ENCODE peak calls at places on chromosomes 4 and X, in seven cellular contexts. J is lower lobe of right lung, O is GM06990, N is adrenal gland, D is fibroblast of pulmonary artery, R is GM12865, V is OCI-LY7. G is an unnamed sample.

GRCh38 chrX:115229337-115229991 is 4.4 kb downstream of the LRCH2 start:
- DNase-seq in J (no peak), O (no peak), N (no peak), D (no peak), R (no peak), V (no peak), G (no peak)

GRCh38 chr4:168488800-168489404 is 8.0 kb upstream of the PALLD start:
- DNase-seq in J (no peak), O (no peak), N (no peak), D (no peak), R (no peak), V (no peak), G (no peak)

GRCh38 chr4:113328514-113328913 is 279.1 kb downstream of the ANK2 start:
- DNase-seq in J (no peak), O (no peak), N (no peak), D (peak), R (peak), V (peak), G (peak)

GRCh38 chr4:7055111-7055989 is 12.2 kb downstream of the TADA2B start:
- DNase-seq in J (no peak), O (no peak), N (no peak), D (no peak), R (no peak), V (no peak), G (peak)

GRCh38 chr4:6929339-6929734 is 19.7 kb downstream of the TBC1D14 start:
- DNase-seq in J (no peak), O (no peak), N (peak), D (no peak), R (no peak), V (no peak), G (no peak)

GRCh38 chrX:115650916-115651315 is 89.9 kb downstream of the PLS3 start:
- DNase-seq in J (no peak), O (no peak), N (peak), D (peak), R (peak), V (peak), G (peak)

GRCh38 chr4:158896459-158897238 is 127.8 kb downstream of the FNIP2 start:
- DNase-seq in J (no peak), O (no peak), N (no peak), D (peak), R (no peak), V (no peak), G (peak)

GRCh38 chrX:43526878-43527277 is 129.2 kb upstream of the MAOA start:
- DNase-seq in J (no peak), O (no peak), N (no peak), D (no peak), R (no peak), V (no peak), G (no peak)

GRCh38 chrX:112840382-112841113 is at the start of gene AMOT:
- DNase-seq in J (peak), O (peak), N (peak), D (peak), R (peak), V (peak), G (peak)

GRCh38 chr4:56976283-56976877 is 1.0 kb downstream of the NOA1 start:
- DNase-seq in J (no peak), O (no peak), N (peak), D (no peak), R (peak), V (peak), G (peak)

GRCh38 chrX:131067216-131067615 is 9.1 kb downstream of the ARHGAP36 start:
- DNase-seq in J (no peak), O (no peak), N (no peak), D (no peak), R (no peak), V (no peak), G (no peak)

GRCh38 chr4:108135549-108136209 is 33.1 kb downstream of the LEF1 start:
- DNase-seq in J (no peak), O (no peak), N (no peak), D (no peak), R (peak), V (no peak), G (peak)

GRCh38 chrX:101370888-101371504 is 15.0 kb downstream of the BTK start:
- DNase-seq in J (no peak), O (peak), N (no peak), D (no peak), R (peak), V (peak), G (no peak)

GRCh38 chr4:89539797-89540711 is 232.5 kb upstream of the GPRIN3 start:
- DNase-seq in J (no peak), O (no peak), N (no peak), D (peak), R (no peak), V (no peak), G (no peak)

DNA sequence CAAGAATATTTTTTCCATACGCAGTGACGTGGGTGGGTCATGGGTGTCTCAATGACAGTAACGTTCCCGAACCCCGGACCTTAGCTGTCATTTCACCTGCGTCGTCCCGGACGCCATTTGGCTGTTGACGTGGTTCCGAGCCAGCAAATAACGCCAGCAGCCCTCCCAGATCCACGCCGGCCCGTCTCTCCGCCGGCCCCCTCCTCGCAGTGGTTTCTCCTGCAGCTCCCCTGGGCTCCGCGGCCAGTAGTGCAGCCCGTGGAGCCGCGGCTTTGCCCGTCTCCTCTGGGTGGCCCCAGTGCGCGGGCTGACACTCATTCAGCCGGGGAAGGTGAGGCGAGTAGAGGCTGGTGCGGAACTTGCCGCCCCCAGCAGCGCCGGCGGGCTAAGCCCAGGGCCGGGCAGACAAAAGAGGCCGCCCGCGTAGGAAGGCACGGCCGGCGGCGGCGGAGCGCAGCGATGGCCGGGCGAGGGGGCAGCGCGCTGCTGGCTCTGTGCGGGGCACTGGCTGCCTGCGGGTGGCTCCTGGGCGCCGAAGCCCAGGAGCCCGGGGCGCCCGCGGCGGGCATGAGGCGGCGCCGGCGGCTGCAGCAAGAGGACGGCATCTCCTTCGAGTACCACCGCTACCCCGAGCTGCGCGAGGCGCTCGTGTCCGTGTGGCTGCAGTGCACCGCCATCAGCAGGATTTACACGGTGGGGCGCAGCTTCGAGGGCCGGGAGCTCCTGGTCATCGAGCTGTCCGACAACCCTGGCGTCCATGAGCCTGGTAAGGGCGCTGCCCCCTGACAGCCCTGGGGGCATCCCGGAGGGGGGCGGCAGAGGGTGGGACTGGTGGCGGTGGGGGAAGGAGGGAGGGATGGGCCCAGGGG is at the start of gene CPE:
- DNase-seq in J (peak), O (peak), N (peak), D (peak), R (no peak), V (no peak), G (peak)
- TF ChIP-seq CTCF in J (peak), O (peak), N (peak), D (peak), R (no peak), V (no peak), G (peak)

GRCh38 chr4:73844806-73845205 is 8.3 kb upstream of the PF4V1 start:
- DNase-seq in J (no peak), O (no peak), N (no peak), D (no peak), R (no peak), V (no peak), G (no peak)
- H3K4me3 ChIP-seq in J (no peak), O (no peak), N (no peak), D (no peak), R (no peak), V (no peak), G (no peak)

DNA sequence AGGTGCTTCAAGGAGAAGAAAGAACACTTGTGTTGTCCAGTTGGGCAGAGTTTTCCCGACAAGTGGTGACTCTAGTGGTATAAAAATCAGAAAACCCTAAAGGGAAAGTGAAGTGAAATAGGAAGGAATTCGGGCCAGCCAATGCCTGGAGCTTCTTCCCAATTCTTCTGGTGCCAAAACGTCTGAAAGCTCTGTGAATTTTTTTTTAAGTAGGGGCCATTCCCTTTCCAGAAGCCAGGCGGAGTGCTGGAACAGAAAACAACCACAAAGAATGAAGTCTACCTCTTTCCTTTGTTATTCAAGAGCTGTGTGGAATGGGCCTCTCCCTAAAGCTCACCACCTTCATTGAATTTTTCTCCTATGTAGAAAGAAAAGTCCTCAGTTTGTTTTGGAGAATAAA is 43.1 kb upstream of the PPARGC1A start:
- DNase-seq in J (no peak), O (no peak), N (no peak), D (peak), R (no peak), V (no peak), G (peak)
- TF ChIP-seq CTCF in J (peak), O (no peak), N (no peak), D (peak), R (no peak), V (no peak), G (peak)

GRCh38 chr4:153519677-153520076 is 53.5 kb downstream of the TMEM131L start:
- DNase-seq in J (no peak), O (no peak), N (no peak), D (no peak), R (no peak), V (no peak), G (no peak)

GRCh38 chr4:153520227-153520626 is 54.1 kb downstream of the TMEM131L start:
- DNase-seq in J (no peak), O (no peak), N (no peak), D (no peak), R (no peak), V (no peak), G (no peak)

GRCh38 chr4:153517159-153517558 is 51.0 kb downstream of the TMEM131L start:
- DNase-seq in J (no peak), O (no peak), N (no peak), D (no peak), R (no peak), V (no peak), G (peak)

GRCh38 chr4:153518637-153519384 is 52.7 kb downstream of the TMEM131L start:
- DNase-seq in J (no peak), O (no peak), N (no peak), D (peak), R (peak), V (no peak), G (no peak)

DNA sequence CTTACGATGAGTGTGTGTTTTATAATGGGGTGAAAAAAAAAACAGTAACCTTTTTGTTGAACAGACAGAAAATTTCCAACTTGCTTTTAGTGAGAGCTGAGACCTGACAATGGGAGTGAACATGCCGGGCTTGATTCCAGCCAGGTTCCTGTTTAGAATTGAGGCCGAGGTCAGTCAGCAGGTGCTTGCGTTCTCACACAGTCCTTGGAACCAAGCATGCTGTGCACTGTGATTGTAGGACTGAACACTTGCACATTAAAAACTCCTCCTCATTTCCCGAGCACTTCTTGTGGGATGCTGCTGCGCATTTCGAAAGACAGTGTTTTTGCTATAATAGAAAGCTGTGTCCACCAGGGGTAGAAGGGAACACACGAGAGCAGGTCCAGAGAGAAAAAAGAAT is 51.8 kb downstream of the TMEM131L start:
- DNase-seq in J (no peak), O (no peak), N (no peak), D (peak), R (peak), V (no peak), G (no peak)
- H3K4me3 ChIP-seq in J (no peak), O (peak), N (no peak), D (no peak), R (peak), V (no peak), G (no peak)

DNA sequence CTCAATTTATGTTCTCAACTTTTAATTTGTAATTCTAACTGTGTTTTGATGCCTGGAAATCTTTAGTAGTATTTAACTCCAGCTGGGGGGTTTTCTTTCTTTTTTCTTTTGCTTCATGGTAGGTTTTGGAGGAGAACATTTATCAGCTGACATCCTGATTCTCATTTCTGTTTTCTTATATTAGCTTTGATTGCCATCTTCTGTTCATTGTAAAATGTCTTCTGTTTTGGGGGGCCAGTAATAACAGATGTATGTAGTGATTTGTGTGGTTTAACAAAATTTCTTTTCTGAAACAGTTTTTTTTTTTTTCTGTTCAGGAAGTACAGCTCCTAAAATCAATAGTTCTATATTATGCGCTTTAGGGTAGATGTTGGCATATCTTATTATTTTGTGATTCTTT is 182.2 kb downstream of the GABRB1 start:
- DNase-seq in J (no peak), O (no peak), N (no peak), D (no peak), R (no peak), V (no peak), G (no peak)
- TF ChIP-seq CTCF in J (no peak), O (no peak), N (no peak), D (no peak), R (no peak), V (no peak), G (no peak)

GRCh38 chr4:70518269-70518668 is at the start of gene AMTN:
- DNase-seq in J (no peak), O (no peak), N (no peak), D (no peak), R (no peak), V (no peak), G (no peak)
- H3K4me3 ChIP-seq in J (no peak), O (no peak), N (no peak), D (no peak), R (no peak), V (no peak), G (no peak)

DNA sequence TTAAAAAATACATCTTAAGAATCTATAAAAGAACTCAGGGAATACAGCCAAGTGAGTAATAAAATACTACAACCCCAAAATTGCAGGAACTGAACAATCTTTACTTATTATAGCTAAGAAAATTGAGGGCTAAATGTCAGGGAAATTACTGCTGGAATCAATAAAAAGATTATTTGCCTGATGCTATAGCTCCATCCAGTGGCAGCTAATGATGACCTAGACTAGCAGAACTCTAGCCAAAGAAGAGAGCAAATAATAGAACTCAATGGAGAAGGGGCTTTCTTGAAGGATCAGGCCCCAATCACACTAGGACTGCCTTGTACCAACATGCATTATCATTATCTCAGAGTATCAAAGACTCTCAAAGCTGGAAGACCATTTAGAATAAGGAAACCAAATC is 85.0 kb upstream of the FAM241A start:
- DNase-seq in J (no peak), O (no peak), N (no peak), D (peak), R (peak), V (peak), G (peak)
- TF ChIP-seq CTCF in J (no peak), O (peak), N (no peak), D (peak), R (peak), V (peak), G (peak)

G was measured in epithelial cell of esophagus.